ENCODE peak calls at places on chromosomes 13 and 19, in nine cellular contexts. W is bronchial epithelial cell, A is mucosa of descending colon, C is A549, O is nephron progenitor cell, J is psoas muscle, L is AG04450, K is AG09319, N is left ventricle myocardium inferior. I is an unnamed sample.

GRCh38 chr19:43751466-43752220 is 3.1 kb downstream of the SMG9 start:
- DNase-seq in L (no peak), K (no peak), W (peak; percentile 39), A (no peak), J (no peak), N (no peak), C (no peak), O (no peak), I (no peak)

GRCh38 chr19:28737021-28737525 is 475.9 kb downstream of the UQCRFS1 start:
- DNase-seq in O (no peak), A (no peak), K (peak; percentile 15), W (peak; percentile 1), J (no peak), N (no peak), C (no peak), L (peak; percentile 2), I (no peak)

GRCh38 chr19:42066075-42066754 is 3.8 kb downstream of the GRIK5 start:
- DNase-seq in J (no peak), W (peak; percentile 21), C (no peak), K (no peak), O (no peak), A (no peak), N (no peak), L (no peak), I (no peak)

GRCh38 chr19:5123646-5124045 is 154.7 kb downstream of the KDM4B start:
- DNase-seq in C (no peak), J (no peak), W (no peak), K (no peak), O (no peak), A (no peak), N (no peak), L (no peak), I (no peak)

GRCh38 chr19:43564800-43565199 is 10.5 kb downstream of the XRCC1 start:
- DNase-seq in J (no peak), N (no peak), W (no peak), A (no peak), L (no peak), K (no peak), O (no peak), C (no peak), I (no peak)

GRCh38 chr19:3983936-3984583 is 1.2 kb downstream of the EEF2 start:
- DNase-seq in W (peak; percentile 37), O (peak; percentile 10), C (no peak), A (peak; percentile 76), J (peak; percentile 83), L (no peak), K (no peak), N (no peak), I (no peak)

GRCh38 chr13:110773480-110773879 is 60.0 kb downstream of the ING1 start:
- DNase-seq in L (no peak), C (no peak), W (no peak), K (no peak), N (no peak), J (no peak), A (no peak), O (no peak), I (no peak)

GRCh38 chr13:74929436-74929835 is 552.5 kb downstream of the TBC1D4 start:
- DNase-seq in N (no peak), W (no peak), L (no peak), A (no peak), J (no peak), O (no peak), C (no peak), K (no peak), I (no peak)

GRCh38 chr19:6476155-6476895 is 5.3 kb downstream of the DENND1C start:
- DNase-seq in J (peak; percentile 71), L (no peak), W (peak; percentile 62), A (peak; percentile 96), O (peak; percentile 99), C (peak; percentile 59), K (no peak), N (peak; percentile 33), I (peak; percentile 74)

GRCh38 chr13:37068962-37069361 is 9.5 kb upstream of the SUPT20H start:
- DNase-seq in J (no peak), C (no peak), K (no peak), W (no peak), N (no peak), A (no peak), O (no peak), L (no peak), I (no peak)

GRCh38 chr13:96075953-96076543 is 13.9 kb upstream of the HS6ST3 start:
- DNase-seq in N (no peak), A (no peak), W (peak; percentile 26), J (no peak), O (no peak), L (no peak), K (no peak), C (peak; percentile 21), I (no peak)
- TF ChIP-seq CTCF in N (peak; percentile 57), A (no peak), W (peak; percentile 40), J (peak; percentile 34), O (peak; percentile 54), L (peak; percentile 71), K (peak; percentile 61), C (peak; percentile 47), I (no peak)

GRCh38 chr19:49349567-49349966 is 12.6 kb downstream of the TEAD2 start:
- DNase-seq in L (no peak), K (no peak), C (no peak), N (no peak), J (no peak), W (no peak), O (no peak), A (no peak), I (no peak)
- TF ChIP-seq CTCF in L (no peak), K (no peak), C (no peak), N (no peak), J (no peak), W (no peak), O (no peak), A (no peak), I (no peak)

GRCh38 chr13:98108330-98108729 is 34.6 kb upstream of the FARP1 start:
- DNase-seq in C (no peak), K (no peak), W (no peak), J (no peak), N (no peak), A (no peak), O (no peak), L (no peak), I (no peak)

GRCh38 chr13:98099627-98100026 is 43.3 kb upstream of the FARP1 start:
- DNase-seq in W (no peak), O (no peak), L (no peak), C (no peak), A (no peak), K (no peak), N (no peak), J (no peak), I (no peak)

GRCh38 chr13:98103531-98103930 is 39.4 kb upstream of the FARP1 start:
- DNase-seq in O (no peak), A (no peak), W (no peak), K (no peak), N (no peak), J (no peak), L (no peak), C (no peak), I (no peak)

GRCh38 chr13:98105929-98106336 is 37.0 kb upstream of the FARP1 start:
- DNase-seq in L (no peak), N (peak; percentile 18), O (no peak), J (no peak), C (no peak), A (no peak), K (no peak), W (no peak), I (no peak)

DNA sequence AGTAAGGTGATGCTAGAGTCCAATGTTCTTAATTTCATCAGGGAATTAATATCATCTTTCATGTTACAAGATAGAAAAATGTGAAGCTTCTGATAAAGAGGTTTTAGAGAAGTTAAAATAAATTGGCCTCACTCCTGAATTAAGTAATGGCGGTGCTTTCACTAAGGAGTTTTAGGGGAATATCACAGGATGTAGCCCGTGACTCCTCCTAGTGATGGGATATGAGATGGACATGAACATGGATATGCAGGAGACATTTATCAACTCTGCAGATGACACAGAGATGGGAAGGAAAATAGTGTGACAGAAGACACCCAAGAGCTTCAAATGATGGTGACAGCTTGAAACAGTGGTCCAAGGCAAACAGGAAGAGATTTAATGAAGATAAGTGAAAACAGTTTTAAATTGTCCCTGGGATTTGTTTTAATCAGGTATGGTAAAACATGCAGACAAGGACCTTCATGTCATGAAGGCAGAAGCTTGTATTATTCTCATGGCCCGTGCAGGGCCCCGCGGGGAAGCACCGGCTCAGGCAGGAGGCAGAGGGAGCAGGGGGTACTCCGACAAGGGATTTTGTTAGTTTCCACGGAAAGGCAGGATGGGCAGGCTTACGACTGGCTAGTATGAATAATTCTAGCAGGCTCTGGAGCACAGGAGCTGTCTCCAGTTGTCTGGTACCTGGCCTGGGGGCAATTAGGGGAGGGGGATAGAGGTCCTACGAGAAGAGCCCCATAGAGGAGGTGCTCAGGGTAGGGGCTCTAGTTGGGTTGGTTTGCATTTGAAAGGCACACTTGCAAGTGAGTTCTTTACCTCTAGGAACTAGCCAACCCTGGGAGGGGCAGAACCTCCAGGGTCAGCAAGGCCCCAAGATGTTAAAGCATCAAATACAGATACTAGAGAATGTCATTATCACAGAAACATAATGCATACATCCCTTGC is 38.7 kb upstream of the FARP1 start:
- DNase-seq in O (no peak), A (no peak), L (no peak), J (no peak), K (no peak), N (no peak), W (peak; percentile 16), C (peak; percentile 48), I (no peak)
- TF ChIP-seq CTCF in O (no peak), A (no peak), L (peak; percentile 49), J (no peak), K (peak; percentile 8), N (no peak), W (no peak), C (no peak), I (no peak)

GRCh38 chr13:23707674-23708073 is 137.5 kb downstream of the TNFRSF19 start:
- DNase-seq in K (no peak), O (no peak), J (no peak), L (no peak), W (peak; percentile 46), A (no peak), N (no peak), C (no peak), I (no peak)

GRCh38 chr13:23705578-23705977 is 135.4 kb downstream of the TNFRSF19 start:
- DNase-seq in C (no peak), W (no peak), O (no peak), L (no peak), N (no peak), K (no peak), A (no peak), J (no peak), I (no peak)

GRCh38 chr13:23710366-23710765 is 140.2 kb downstream of the TNFRSF19 start:
- DNase-seq in W (peak; percentile 61), O (no peak), A (no peak), C (no peak), N (no peak), L (no peak), K (no peak), J (no peak), I (no peak)

GRCh38 chr13:23711355-23711754 is 141.1 kb downstream of the TNFRSF19 start:
- DNase-seq in K (no peak), W (no peak), J (no peak), A (no peak), O (no peak), L (no peak), N (no peak), C (no peak), I (no peak)

DNA sequence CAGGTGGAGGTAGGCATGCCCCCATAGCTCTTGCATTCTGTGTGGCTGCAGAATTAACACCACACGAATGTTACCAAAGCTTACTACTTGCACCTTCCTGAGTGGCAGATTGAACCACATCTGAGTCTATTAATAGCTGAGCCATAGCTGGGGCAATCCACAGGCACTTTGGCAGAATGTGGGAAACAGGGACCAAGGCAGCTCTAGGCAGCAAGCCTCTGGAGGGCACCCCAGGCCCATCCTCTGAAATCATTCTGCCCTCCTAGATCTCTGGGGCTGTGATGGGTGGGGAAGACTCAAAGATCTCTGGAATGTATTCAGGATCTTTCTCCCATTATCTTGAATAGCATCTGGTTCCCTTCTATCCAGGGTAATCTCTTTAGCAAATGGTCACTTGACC is 139.3 kb downstream of the TNFRSF19 start:
- DNase-seq in O (no peak), W (no peak), L (no peak), K (no peak), J (no peak), N (no peak), A (no peak), C (no peak), I (no peak)
- TF ChIP-seq CTCF in O (no peak), W (no peak), L (no peak), K (peak; percentile 24), J (no peak), N (peak; percentile 41), A (no peak), C (no peak), I (no peak)

I was measured in natural killer cell.